ENCODE peak calls at places on chromosomes 6 and 20, in seven cellular contexts. V, Q, K, M, G, E and P are unnamed samples.

GRCh38 chr6:156852147-156852857 is 75.1 kb downstream of the ARID1B start:
- DNase-seq in V (no peak), Q (no peak), K (no peak), M (no peak), G (no peak), E (no peak), P (no peak)

GRCh38 chr6:26234421-26235239 is 130.4 kb upstream of the BTN3A2 start:
- DNase-seq in V (peak), Q (peak), K (peak), M (peak), G (peak), E (no peak), P (peak)

GRCh38 chr6:26555505-26556262 is 17.5 kb downstream of the HMGN4 start:
- DNase-seq in V (no peak), Q (no peak), K (no peak), M (peak), G (peak), E (no peak), P (peak)

GRCh38 chr6:75747371-75747984 is 1.6 kb upstream of the MYO6 start:
- DNase-seq in V (peak), Q (no peak), K (no peak), M (no peak), G (no peak), E (no peak), P (no peak)

GRCh38 chr6:20717743-20718142 is 183.5 kb downstream of the CDKAL1 start:
- DNase-seq in V (no peak), Q (no peak), K (no peak), M (no peak), G (no peak), E (no peak), P (no peak)

GRCh38 chr20:59214619-59215547 is 51.3 kb downstream of the ZNF831 start:
- DNase-seq in V (no peak), Q (no peak), K (no peak), M (no peak), G (no peak), E (no peak), P (no peak)

GRCh38 chr6:42783876-42784738 is 2.3 kb downstream of the BICRAL start:
- DNase-seq in V (peak), Q (no peak), K (no peak), M (no peak), G (no peak), E (no peak), P (peak)

GRCh38 chr6:156809034-156809433 is 31.9 kb downstream of the ARID1B start:
- DNase-seq in V (no peak), Q (no peak), K (no peak), M (no peak), G (no peak), E (no peak), P (peak)

GRCh38 chr6:170522565-170523183 is 30.4 kb downstream of the PSMB1 start:
- DNase-seq in V (peak), Q (no peak), K (no peak), M (peak), G (peak), E (peak), P (peak)

GRCh38 chr6:40791004-40791403 is 203.8 kb upstream of the LRFN2 start:
- DNase-seq in V (no peak), Q (no peak), K (no peak), M (no peak), G (peak), E (peak), P (no peak)

GRCh38 chr6:48032156-48032555 is 78.8 kb downstream of the PTCHD4 start:
- DNase-seq in V (no peak), Q (no peak), K (no peak), M (peak), G (no peak), E (peak), P (peak)

GRCh38 chr6:21808551-21809181 is 215.1 kb downstream of the SOX4 start:
- DNase-seq in V (no peak), Q (no peak), K (no peak), M (no peak), G (no peak), E (no peak), P (no peak)

GRCh38 chr6:43294536-43294935 is 3.5 kb upstream of the SLC22A7 start:
- DNase-seq in V (no peak), Q (no peak), K (no peak), M (no peak), G (no peak), E (no peak), P (no peak)

GRCh38 chr6:41801380-41801779 is 13.9 kb downstream of the TOMM6 start:
- DNase-seq in V (no peak), Q (no peak), K (no peak), M (peak), G (no peak), E (no peak), P (peak)

GRCh38 chr20:36405255-36405654 is 99.1 kb downstream of the DLGAP4 start:
- DNase-seq in V (no peak), Q (no peak), K (no peak), M (no peak), G (no peak), E (no peak), P (no peak)

GRCh38 chr6:42099340-42100028 is 42.9 kb downstream of the C6orf132 start:
- DNase-seq in V (peak), Q (no peak), K (no peak), M (no peak), G (no peak), E (peak), P (peak)

GRCh38 chr6:133964052-133964451 is 11.0 kb downstream of the TBPL1 start:
- DNase-seq in V (no peak), Q (no peak), K (no peak), M (no peak), G (no peak), E (peak), P (peak)

GRCh38 chr6:19452495-19452894 is 384.7 kb upstream of the ID4 start:
- DNase-seq in V (no peak), Q (no peak), K (no peak), M (no peak), G (peak), E (no peak), P (no peak)

GRCh38 chr20:59317332-59317731 is 16.9 kb downstream of the EDN3 start:
- DNase-seq in V (no peak), Q (no peak), K (no peak), M (no peak), G (no peak), E (no peak), P (no peak)

GRCh38 chr6:109580519-109580918 is 97.5 kb upstream of the ZBTB24 start:
- DNase-seq in V (no peak), Q (no peak), K (no peak), M (no peak), G (peak), E (peak), P (peak)

GRCh38 chr6:48117246-48117645 is 6.2 kb upstream of the PTCHD4 start:
- DNase-seq in V (no peak), Q (no peak), K (no peak), M (no peak), G (no peak), E (no peak), P (no peak)

GRCh38 chr6:43021270-43022047 is at the start of gene RRP36:
- DNase-seq in V (no peak), Q (peak), K (peak), M (peak), G (peak), E (peak), P (peak)

GRCh38 chr6:84357631-84358030 is 130.2 kb upstream of the CEP162 start:
- DNase-seq in V (no peak), Q (no peak), K (no peak), M (no peak), G (no peak), E (no peak), P (no peak)

GRCh38 chr6:41581381-41581991 is 35.3 kb downstream of the FOXP4 start:
- DNase-seq in V (no peak), Q (no peak), K (no peak), M (no peak), G (peak), E (peak), P (peak)

GRCh38 chr6:170117111-170117972 is 173.5 kb downstream of the DLL1 start:
- DNase-seq in V (no peak), Q (no peak), K (no peak), M (no peak), G (peak), E (no peak), P (no peak)

GRCh38 chr6:167153523-167153959 is 4.2 kb downstream of the GPR31 start:
- DNase-seq in V (no peak), Q (no peak), K (no peak), M (no peak), G (peak), E (peak), P (peak)

GRCh38 chr20:56249244-56249955 is 868 bp downstream of the MC3R start:
- DNase-seq in V (no peak), Q (no peak), K (peak), M (peak), G (peak), E (peak), P (peak)

GRCh38 chr6:26329763-26330511 is 35.1 kb upstream of the BTN3A2 start:
- DNase-seq in V (peak), Q (peak), K (peak), M (peak), G (peak), E (peak), P (peak)

GRCh38 chr6:118896339-118897136 is 2.6 kb downstream of the ASF1A start:
- DNase-seq in V (peak), Q (no peak), K (no peak), M (no peak), G (no peak), E (peak), P (peak)

GRCh38 chr20:52167232-52167840 is 24.2 kb downstream of the ZFP64 start:
- DNase-seq in V (no peak), Q (no peak), K (no peak), M (no peak), G (no peak), E (no peak), P (no peak)

GRCh38 chr6:1820714-1821113 is 211.0 kb downstream of the FOXC1 start:
- DNase-seq in V (no peak), Q (no peak), K (no peak), M (no peak), G (no peak), E (no peak), P (no peak)

GRCh38 chr6:12113190-12113578 is 101.1 kb downstream of the HIVEP1 start:
- DNase-seq in V (no peak), Q (no peak), K (no peak), M (no peak), G (peak), E (peak), P (peak)